ENCODE peak calls at places on chromosome 5, in six cellular contexts. R is B cell, K is Peyer's patch, L is psoas muscle, M is endothelial cell, U is neural progenitor cell. B is an unnamed sample.

GRCh38 chr5:19853616-19854240 is 134.3 kb downstream of the CDH18 start:
- DNase-seq in U (no peak), K (no peak), L (no peak), R (no peak), M (no peak), B (no peak)

GRCh38 chr5:137400571-137400970 is 98.6 kb downstream of the SPOCK1 start:
- DNase-seq in K (no peak), U (no peak), M (no peak), L (no peak), R (no peak), B (no peak)

GRCh38 chr5:14757853-14758252 is 93.3 kb downstream of the OTULIN start:
- DNase-seq in U (no peak), M (no peak), R (no peak), K (no peak), L (no peak), B (no peak)

GRCh38 chr5:176152191-176152932 is 85.9 kb upstream of the SIMC1 start:
- DNase-seq in K (no peak), L (no peak), R (no peak), M (no peak), U (peak), B (no peak)

GRCh38 chr5:121890297-121890858 is 38.7 kb downstream of the FTMT start:
- DNase-seq in L (no peak), R (no peak), K (no peak), M (no peak), U (peak), B (no peak)

GRCh38 chr5:117246386-117246785 is 671.8 kb upstream of the SEMA6A start:
- DNase-seq in U (peak), L (no peak), M (no peak), K (no peak), R (no peak), B (no peak)

GRCh38 chr5:134509308-134510040 is 16.0 kb upstream of the JADE2 start:
- DNase-seq in M (no peak), L (peak), R (no peak), K (no peak), U (no peak), B (peak)

GRCh38 chr5:127705120-127705892 is 2.1 kb downstream of the CCDC192 start:
- DNase-seq in U (no peak), M (no peak), R (no peak), L (no peak), K (no peak), B (peak)

GRCh38 chr5:35430381-35431162 is 187.1 kb upstream of the SPEF2 start:
- DNase-seq in R (no peak), L (no peak), K (no peak), U (no peak), M (no peak), B (no peak)

GRCh38 chr5:15539951-15540350 is 40.0 kb downstream of the FBXL7 start:
- DNase-seq in R (no peak), M (no peak), U (no peak), L (no peak), K (no peak), B (peak)

GRCh38 chr5:120630550-120630949 is 166.4 kb downstream of the PRR16 start:
- DNase-seq in U (no peak), K (no peak), L (no peak), R (no peak), M (no peak), B (no peak)

GRCh38 chr5:113271015-113271414 is 163.8 kb downstream of the TSSK1B start:
- DNase-seq in K (no peak), L (no peak), M (no peak), U (no peak), R (no peak), B (no peak)

GRCh38 chr5:64977779-64978178 is 209.0 kb downstream of the CWC27 start:
- DNase-seq in L (no peak), M (no peak), K (no peak), R (no peak), U (no peak), B (peak)

GRCh38 chr5:139664727-139665351 is 16.7 kb downstream of the CXXC5 start:
- DNase-seq in K (no peak), U (no peak), L (no peak), R (no peak), M (no peak), B (no peak)

GRCh38 chr5:88298425-88298824 is 29.8 kb upstream of the TMEM161B start:
- DNase-seq in R (no peak), U (no peak), M (no peak), L (no peak), K (no peak), B (peak)

GRCh38 chr5:40365357-40366330 is 314.1 kb upstream of the PTGER4 start:
- DNase-seq in U (no peak), K (no peak), L (no peak), R (no peak), M (no peak), B (no peak)

GRCh38 chr5:138491284-138491648 is 26.0 kb downstream of the EGR1 start:
- DNase-seq in L (no peak), K (no peak), M (no peak), U (no peak), R (no peak), B (no peak)

GRCh38 chr5:176664886-176665285 is 17.6 kb downstream of the TSPAN17 start:
- DNase-seq in K (no peak), M (no peak), L (no peak), U (peak), R (no peak), B (no peak)

GRCh38 chr5:148897842-148898241 is 71.4 kb downstream of the ADRB2 start:
- DNase-seq in L (no peak), R (no peak), M (no peak), K (no peak), U (no peak), B (no peak)

GRCh38 chr5:22892441-22892840 is 39.3 kb upstream of the CDH12 start:
- DNase-seq in R (no peak), M (no peak), K (no peak), U (no peak), L (no peak), B (no peak)

GRCh38 chr5:156800982-156801381 is 49.1 kb upstream of the PPP1R2B start:
- DNase-seq in U (peak), K (no peak), R (no peak), L (no peak), M (no peak), B (no peak)

GRCh38 chr5:107467137-107467932 is 203.4 kb downstream of the EFNA5 start:
- DNase-seq in U (no peak), R (no peak), M (peak), L (no peak), K (no peak), B (no peak)

GRCh38 chr5:106089073-106089472 is 1581.7 kb downstream of the EFNA5 start:
- DNase-seq in R (no peak), K (no peak), M (no peak), L (no peak), U (no peak), B (no peak)

GRCh38 chr5:103582364-103582763 is 19.8 kb upstream of the NUDT12 start:
- DNase-seq in R (no peak), M (peak), L (no peak), U (peak), K (no peak), B (peak)

GRCh38 chr5:127865273-127865672 is 162.1 kb downstream of the CCDC192 start:
- DNase-seq in K (no peak), U (no peak), L (no peak), R (no peak), M (no peak), B (no peak)

GRCh38 chr5:141558150-141558549 is 60.6 kb downstream of the DIAPH1 start:
- DNase-seq in M (peak), R (no peak), K (no peak), U (no peak), L (no peak), B (peak)

GRCh38 chr5:118980438-118980837 is 7.9 kb downstream of the DTWD2 start:
- DNase-seq in R (no peak), K (no peak), U (no peak), M (no peak), L (no peak), B (no peak)

GRCh38 chr5:83474170-83474796 is 2.7 kb downstream of the VCAN start:
- DNase-seq in R (peak), U (peak), M (peak), L (peak), K (peak), B (peak)

GRCh38 chr5:128684951-128685350 is 146.9 kb upstream of the FBN2 start:
- DNase-seq in R (no peak), L (no peak), K (no peak), U (no peak), M (no peak), B (peak)

GRCh38 chr5:169788168-169788567 is 151.1 kb downstream of the DOCK2 start:
- DNase-seq in U (no peak), R (no peak), M (no peak), L (no peak), K (no peak), B (no peak)

GRCh38 chr5:39780341-39780740 is 355.6 kb upstream of the DAB2 start:
- DNase-seq in R (no peak), U (peak), M (peak), L (no peak), K (no peak), B (peak)

GRCh38 chr5:1672396-1672795 is 127.2 kb downstream of the MRPL36 start:
- DNase-seq in U (no peak), L (no peak), R (no peak), M (no peak), K (no peak), B (no peak)

GRCh38 chr5:149015561-149015960 is 47.3 kb downstream of the SH3TC2 start:
- DNase-seq in U (no peak), L (no peak), R (no peak), M (no peak), K (no peak), B (peak)

GRCh38 chr5:109656829-109657228 is 32.9 kb upstream of the MAN2A1 start:
- DNase-seq in L (peak), M (peak), U (no peak), R (no peak), K (no peak), B (peak)

DNA sequence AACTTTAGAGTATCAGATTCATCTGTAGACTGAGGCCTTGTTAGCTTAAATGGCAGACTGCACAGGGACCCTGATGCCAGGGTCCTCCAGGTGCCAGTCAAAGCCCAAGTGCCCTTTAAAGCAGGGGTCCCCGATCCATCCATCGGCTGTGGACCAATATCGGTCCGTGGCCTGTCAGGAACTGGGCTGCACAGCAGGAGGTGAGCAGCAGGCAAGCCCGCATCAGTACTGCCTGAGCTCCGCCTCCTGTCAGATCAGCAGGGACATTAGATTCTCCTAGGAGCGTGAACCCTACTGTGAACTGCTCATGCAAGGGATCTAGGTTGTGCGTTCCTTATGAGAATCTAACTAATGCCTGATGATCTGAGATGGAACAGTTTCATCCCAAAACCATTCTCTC is 403.4 kb downstream of the RAB3C start:
- DNase-seq in L (no peak), M (no peak), K (no peak), U (no peak), R (no peak), B (no peak)
- TF ChIP-seq CTCF in L (no peak), M (no peak), K (no peak), U (no peak), R (no peak), B (no peak)

DNA sequence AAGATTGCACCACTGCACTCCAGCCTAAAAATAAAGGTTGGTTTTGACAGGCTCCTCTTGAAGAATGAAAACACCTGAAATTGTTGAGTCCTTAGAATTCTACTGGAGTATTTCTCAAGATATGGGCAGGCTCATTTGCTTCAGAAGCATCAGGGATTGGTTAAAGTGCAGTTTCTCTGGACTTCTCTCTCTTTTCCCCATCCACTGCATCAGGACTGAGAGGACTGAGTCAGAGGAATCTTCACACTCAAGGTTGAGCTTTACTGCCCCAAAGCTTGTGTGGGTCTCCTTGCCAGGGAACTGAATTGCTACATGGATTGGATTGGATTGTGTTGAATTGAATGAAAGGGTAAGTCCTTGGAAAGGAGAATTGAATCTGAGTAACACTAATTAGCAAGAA is 7.5 kb upstream of the CCDC69 start:
- DNase-seq in R (no peak), M (no peak), K (no peak), L (no peak), U (no peak), B (peak)
- TF ChIP-seq CTCF in R (no peak), M (no peak), K (no peak), L (no peak), U (no peak), B (no peak)

GRCh38 chr5:17810734-17811133 is 176.5 kb downstream of the TAF11L14 start:
- DNase-seq in M (no peak), K (no peak), R (no peak), L (no peak), U (no peak), B (no peak)

GRCh38 chr5:17805426-17805825 is 171.2 kb downstream of the TAF11L14 start:
- DNase-seq in U (no peak), M (no peak), K (no peak), R (no peak), L (no peak), B (no peak)

GRCh38 chr5:17807069-17807468 is 172.8 kb downstream of the TAF11L14 start:
- DNase-seq in L (no peak), R (no peak), U (peak), M (no peak), K (no peak), B (no peak)

GRCh38 chr5:17803976-17804375 is 169.7 kb downstream of the TAF11L14 start:
- DNase-seq in K (no peak), U (no peak), L (no peak), M (no peak), R (no peak), B (no peak)

GRCh38 chr5:17808566-17808965 is 174.3 kb downstream of the TAF11L14 start:
- DNase-seq in R (no peak), U (no peak), M (no peak), L (no peak), K (no peak), B (no peak)
- TF ChIP-seq CTCF in R (no peak), U (no peak), M (no peak), L (no peak), K (no peak), B (no peak)

GRCh38 chr5:62340392-62340791 is 34.4 kb downstream of the KIF2A start:
- DNase-seq in K (no peak), M (no peak), L (no peak), U (peak), R (no peak), B (peak)
- TF ChIP-seq CTCF in K (no peak), M (no peak), L (peak), U (peak), R (peak), B (peak)

DNA sequence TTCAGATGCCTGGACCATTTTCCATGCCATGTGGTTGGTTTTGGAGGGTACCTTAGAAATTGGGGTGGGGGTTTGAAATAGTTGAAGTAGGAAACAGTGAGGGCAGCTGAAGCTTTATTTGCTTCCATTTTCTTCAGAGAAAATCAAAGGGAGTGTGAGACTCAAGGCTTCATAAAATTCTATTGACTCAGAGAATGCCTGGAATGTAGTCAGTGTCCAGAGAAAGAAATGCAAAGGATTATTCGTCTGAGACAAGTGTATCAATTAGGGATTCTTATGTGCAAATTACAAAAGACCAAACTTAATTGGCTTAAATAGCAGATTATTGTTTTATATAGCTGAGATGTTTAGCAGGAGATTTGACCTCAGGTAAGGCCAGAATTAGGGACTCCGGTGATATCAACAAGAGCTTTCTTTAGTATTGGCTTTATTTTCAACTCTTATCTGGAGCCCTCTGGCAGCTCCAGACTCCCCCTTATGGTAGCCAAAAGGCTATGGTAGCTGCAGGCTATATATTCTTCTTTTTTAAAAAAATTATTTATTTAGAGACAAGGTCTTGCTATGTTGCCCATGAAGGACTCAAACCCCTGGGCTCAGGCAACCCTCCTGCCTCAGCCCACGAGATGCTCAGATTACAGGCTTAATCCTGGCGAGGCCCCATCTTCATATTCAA is 38.9 kb downstream of the PTTG1 start:
- DNase-seq in L (no peak), U (no peak), K (no peak), M (no peak), R (no peak), B (no peak)
- TF ChIP-seq CTCF in L (no peak), U (no peak), K (no peak), M (no peak), R (peak), B (peak)